ENCODE peak calls at places on chromosome 10, in seven cellular contexts. H is heart left ventricle; U is LoVo; X is activated CD8-positive, alpha-beta T cell treated with anti-CD3 and anti-CD28 coated beads for 36 hours; P is Caki2; T is stomach; I is progenitor cell of endocrine pancreas. Y is an unnamed sample.
A peak's percentile ranks its signal among the peaks of the same experiment; 100 is the strongest.

GRCh38 chr10:50375051-50375452 is 123.7 kb upstream of the ASAH2 start:
- DNase-seq in H (no peak), U (no peak), X (no peak), P (peak; percentile 89), T (no peak), I (no peak), Y (no peak)

GRCh38 chr10:26733750-26734568 is 36.5 kb downstream of the PDSS1 start:
- DNase-seq in H (no peak), U (no peak), X (no peak), P (no peak), T (peak; percentile 43), I (peak; percentile 19), Y (no peak)

GRCh38 chr10:52644678-52645434 is 127.7 kb downstream of the MBL2 start:
- DNase-seq in H (peak; percentile 42), U (peak; percentile 65), X (peak; percentile 38), P (peak; percentile 21), T (peak; percentile 40), I (no peak), Y (no peak)

GRCh38 chr10:73576178-73576889 is 14.8 kb downstream of the USP54 start:
- DNase-seq in H (peak; percentile 38), U (peak; percentile 38), X (no peak), P (peak; percentile 36), T (peak; percentile 46), I (no peak), Y (no peak)

GRCh38 chr10:6173203-6173602 is 29.5 kb upstream of the PFKFB3 start:
- DNase-seq in H (no peak), U (no peak), X (peak; percentile 85), P (no peak), T (no peak), I (no peak), Y (no peak)

GRCh38 chr10:132688580-132689420 is 97.1 kb downstream of the NKX6-2 start:
- DNase-seq in H (peak; percentile 11), U (no peak), X (no peak), P (no peak), T (no peak), I (no peak), Y (no peak)

GRCh38 chr10:84698989-84699388 is 370.6 kb downstream of the CCSER2 start:
- DNase-seq in H (no peak), U (no peak), X (no peak), P (no peak), T (no peak), I (no peak), Y (no peak)

GRCh38 chr10:76302936-76303656 is 871.7 kb downstream of the LRMDA start:
- DNase-seq in H (no peak), U (no peak), X (no peak), P (no peak), T (no peak), I (no peak), Y (no peak)

GRCh38 chr10:4330626-4331025 is 495.4 kb upstream of the AKR1E2 start:
- DNase-seq in H (no peak), U (no peak), X (no peak), P (no peak), T (no peak), I (no peak), Y (no peak)

GRCh38 chr10:21060626-21061025 is 163.5 kb upstream of the NEBL start:
- DNase-seq in H (no peak), U (no peak), X (no peak), P (no peak), T (no peak), I (no peak), Y (no peak)

Y was measured in GM12891.